ENCODE peak calls at places on chromosome 2, in four cellular contexts. One of them, this sample, is unnamed.

GRCh38 chr2:168427451-168427850 is 28.6 kb upstream of the CERS6 start:
- DNase-seq in NCI-H1436: no peak
- DNase-seq in Calu3: no peak
- DNase-seq in cerebellar nuclear complex: no peak
- DNase-seq in this sample: no peak

GRCh38 chr2:111712940-111713339 is 171.1 kb downstream of the ANAPC1 start:
- DNase-seq in NCI-H1436: no peak
- DNase-seq in Calu3: no peak
- DNase-seq in cerebellar nuclear complex: no peak
- DNase-seq in this sample: no peak

GRCh38 chr2:210442457-210442856 is 34.1 kb downstream of the LANCL1 start:
- DNase-seq in NCI-H1436: no peak
- DNase-seq in Calu3: no peak
- DNase-seq in cerebellar nuclear complex: no peak
- DNase-seq in this sample: no peak

GRCh38 chr2:60899230-60899891 is 18.0 kb downstream of the REL start:
- DNase-seq in NCI-H1436: no peak
- DNase-seq in Calu3: no peak
- DNase-seq in cerebellar nuclear complex: no peak
- DNase-seq in this sample: no peak

GRCh38 chr2:205776720-205777119 is 94.4 kb downstream of the NRP2 start:
- DNase-seq in NCI-H1436: no peak
- DNase-seq in Calu3: no peak
- DNase-seq in cerebellar nuclear complex: no peak
- DNase-seq in this sample: no peak

GRCh38 chr2:75587954-75588587 is 27.3 kb upstream of the EVA1A start:
- DNase-seq in NCI-H1436: no peak
- DNase-seq in Calu3: no peak
- DNase-seq in cerebellar nuclear complex: no peak
- DNase-seq in this sample: peak; percentile 11

GRCh38 chr2:98757904-98758421 is 27.0 kb upstream of the MGAT4A start:
- DNase-seq in NCI-H1436: no peak
- DNase-seq in Calu3: peak; percentile 78
- DNase-seq in cerebellar nuclear complex: no peak
- DNase-seq in this sample: no peak

GRCh38 chr2:220660277-220661155 is 911.6 kb downstream of the EPHA4 start:
- DNase-seq in NCI-H1436: no peak
- DNase-seq in Calu3: peak; percentile 32
- DNase-seq in cerebellar nuclear complex: no peak
- DNase-seq in this sample: no peak

GRCh38 chr2:226618875-226619605 is 180.6 kb downstream of the IRS1 start:
- DNase-seq in NCI-H1436: no peak
- DNase-seq in Calu3: no peak
- DNase-seq in cerebellar nuclear complex: no peak
- DNase-seq in this sample: no peak

This sample was measured in NCI-H187 treated with DMSO at 0.1 percent for 48 hours.